ENCODE peak calls at places on chromosomes 2 and 18, in eight cellular contexts. S is T1000, D is NCI-H460, L is head of caudate nucleus, H is AG20443, B is left ventricle myocardium superior, G is fibroblast of lung, I is HTR-8/SVneo. U is an unnamed sample.

GRCh38 chr2:117785740-117786139 is 28.8 kb upstream of the DDX18 start:
- DNase-seq in S (no peak), D (peak; percentile 58), L (peak; percentile 68), H (peak; percentile 35), B (no peak), G (peak; percentile 53), I (peak; percentile 11), U (peak; percentile 4)

GRCh38 chr2:140643761-140644187 is 1487.0 kb downstream of the LRP1B start:
- DNase-seq in S (no peak), D (no peak), L (no peak), H (peak; percentile 14), B (no peak), G (peak; percentile 86), I (peak; percentile 14), U (no peak)

GRCh38 chr2:24818721-24819167 is 25.5 kb downstream of the CENPO start:
- DNase-seq in S (no peak), D (no peak), L (no peak), H (peak; percentile 17), B (no peak), G (peak; percentile 31), I (no peak), U (no peak)

GRCh38 chr2:130829020-130829419 is 7.7 kb upstream of the ARHGEF4 start:
- DNase-seq in S (peak; percentile 31), D (peak; percentile 41), L (no peak), H (no peak), B (no peak), G (peak; percentile 15), I (peak; percentile 70), U (no peak)

GRCh38 chr2:173359231-173359630 is 4.6 kb downstream of the CDCA7 start:
- DNase-seq in S (no peak), D (no peak), L (no peak), H (no peak), B (no peak), G (no peak), I (no peak), U (no peak)

GRCh38 chr2:223235986-223236385 is 184.0 kb downstream of the KCNE4 start:
- DNase-seq in S (no peak), D (no peak), L (no peak), H (peak; percentile 42), B (no peak), G (no peak), I (peak; percentile 4), U (no peak)

GRCh38 chr2:86035371-86035882 is 70.3 kb downstream of the POLR1A start:
- DNase-seq in S (no peak), D (no peak), L (no peak), H (no peak), B (no peak), G (no peak), I (no peak), U (no peak)

GRCh38 chr2:182618672-182619079 is 97.4 kb upstream of the DNAJC10 start:
- DNase-seq in S (no peak), D (no peak), L (no peak), H (no peak), B (no peak), G (peak; percentile 51), I (no peak), U (no peak)

GRCh38 chr2:106208874-106209273 is 14.8 kb upstream of the UXS1 start:
- DNase-seq in S (no peak), D (no peak), L (no peak), H (no peak), B (no peak), G (no peak), I (no peak), U (no peak)

GRCh38 chr2:147351789-147352188 is 493.0 kb upstream of the ACVR2A start:
- DNase-seq in S (no peak), D (no peak), L (no peak), H (no peak), B (no peak), G (no peak), I (no peak), U (no peak)

GRCh38 chr18:11245889-11246288 is 96.5 kb upstream of the PIEZO2 start:
- DNase-seq in S (no peak), D (no peak), L (no peak), H (peak; percentile 41), B (no peak), G (peak; percentile 36), I (no peak), U (no peak)

GRCh38 chr18:47944972-47945843 is 14.7 kb upstream of the SMAD2 start:
- DNase-seq in S (peak; percentile 17), D (no peak), L (no peak), H (no peak), B (no peak), G (peak; percentile 9), I (peak; percentile 54), U (no peak)

GRCh38 chr2:1729264-1729663 is 15.1 kb downstream of the PXDN start:
- DNase-seq in S (no peak), D (no peak), L (no peak), H (no peak), B (no peak), G (no peak), I (no peak), U (no peak)

GRCh38 chr2:223041527-223042109 is 10.4 kb upstream of the KCNE4 start:
- DNase-seq in S (peak; percentile 69), D (peak; percentile 95), L (no peak), H (peak; percentile 95), B (peak; percentile 76), G (peak; percentile 96), I (peak; percentile 87), U (no peak)

GRCh38 chr2:165469417-165469816 is at the start of gene CSRNP3:
- DNase-seq in S (peak; percentile 48), D (peak; percentile 82), L (peak; percentile 90), H (peak; percentile 73), B (peak; percentile 38), G (peak; percentile 86), I (peak; percentile 45), U (no peak)

GRCh38 chr18:10015288-10015701 is 101.5 kb downstream of the VAPA start:
- DNase-seq in S (no peak), D (no peak), L (no peak), H (peak; percentile 38), B (no peak), G (no peak), I (peak; percentile 41), U (no peak)

GRCh38 chr2:181461056-181461630 is 4.0 kb downstream of the ITGA4 start:
- DNase-seq in S (no peak), D (no peak), L (no peak), H (no peak), B (no peak), G (no peak), I (no peak), U (no peak)

GRCh38 chr2:77101796-77102452 is 420.3 kb downstream of the LRRTM4 start:
- DNase-seq in S (no peak), D (no peak), L (no peak), H (no peak), B (no peak), G (no peak), I (no peak), U (no peak)

GRCh38 chr2:160298960-160299359 is 98.9 kb upstream of the ITGB6 start:
- DNase-seq in S (no peak), D (no peak), L (no peak), H (no peak), B (no peak), G (no peak), I (no peak), U (no peak)

GRCh38 chr2:237297421-237298155 is 116.4 kb downstream of the COL6A3 start:
- DNase-seq in S (no peak), D (no peak), L (no peak), H (no peak), B (no peak), G (no peak), I (no peak), U (no peak)

GRCh38 chr2:158968396-158969161 is at the start of gene TANC1:
- DNase-seq in S (peak; percentile 81), D (peak; percentile 90), L (peak; percentile 96), H (peak; percentile 97), B (peak; percentile 98), G (peak; percentile 91), I (peak; percentile 78), U (peak; percentile 41)

GRCh38 chr2:47569658-47570398 is 166.9 kb downstream of the MSH2 start:
- DNase-seq in S (no peak), D (no peak), L (no peak), H (peak; percentile 62), B (no peak), G (no peak), I (no peak), U (no peak)

GRCh38 chr2:86223682-86224560 is 24.7 kb downstream of the MRPL35 start:
- DNase-seq in S (no peak), D (no peak), L (no peak), H (peak; percentile 20), B (no peak), G (peak; percentile 19), I (no peak), U (no peak)

GRCh38 chr2:112812318-112813042 is 24.1 kb downstream of the IL1B start:
- DNase-seq in S (no peak), D (peak; percentile 40), L (no peak), H (no peak), B (no peak), G (peak; percentile 91), I (peak; percentile 44), U (no peak)

GRCh38 chr18:77082316-77082715 is 50.3 kb downstream of the MBP start:
- DNase-seq in S (no peak), D (no peak), L (no peak), H (no peak), B (no peak), G (no peak), I (no peak), U (no peak)

GRCh38 chr2:102837626-102838198 is 75.9 kb downstream of the TMEM182 start:
- DNase-seq in S (no peak), D (no peak), L (no peak), H (no peak), B (no peak), G (no peak), I (no peak), U (no peak)

GRCh38 chr2:118040889-118041288 is 27.0 kb upstream of the CCDC93 start:
- DNase-seq in S (no peak), D (no peak), L (no peak), H (no peak), B (no peak), G (no peak), I (no peak), U (no peak)

GRCh38 chr2:218290316-218291261 is 1.7 kb downstream of the TMBIM1 start:
- DNase-seq in S (no peak), D (no peak), L (no peak), H (no peak), B (no peak), G (no peak), I (no peak), U (no peak)

GRCh38 chr2:109702250-109702985 is 88.3 kb downstream of the SOWAHC start:
- DNase-seq in S (no peak), D (no peak), L (no peak), H (peak; percentile 67), B (no peak), G (peak; percentile 64), I (peak; percentile 56), U (no peak)

GRCh38 chr2:288002-288742 is at the start of gene ALKAL2:
- DNase-seq in S (no peak), D (no peak), L (no peak), H (peak; percentile 33), B (peak; percentile 31), G (no peak), I (no peak), U (no peak)

GRCh38 chr18:43805646-43806194 is 528.4 kb upstream of the SYT4 start:
- DNase-seq in S (no peak), D (no peak), L (no peak), H (no peak), B (no peak), G (peak; percentile 85), I (no peak), U (no peak)

GRCh38 chr2:216373896-216374295 is 1.6 kb upstream of the MARCHF4 start:
- DNase-seq in S (no peak), D (no peak), L (no peak), H (no peak), B (no peak), G (no peak), I (no peak), U (no peak)

U was measured in CD4-positive, alpha-beta T cell.